ENCODE peak calls at places on chromosomes 16 and 17, in nine cellular contexts. I is IMR-90, H is neural progenitor cell, G is lung, T is left ventricle myocardium inferior, M is prostate gland, Q is right lobe of liver, W is mammary epithelial cell, Y is lower lobe of right lung. X is an unnamed sample. For H3K4me1 and H3K27me3, the result is how much of the 10 kb centered on the place peaks cover.

GRCh38 chr17:41498276-41498675 is 7.1 kb downstream of the KRT13 start:
- DNase-seq in I (no peak), H (no peak), G (no peak), T (no peak), M (no peak), Q (no peak), W (no peak), Y (no peak), X (peak)

GRCh38 chr17:69415431-69415830 is 934 bp downstream of the MAP2K6 start:
- DNase-seq in I (no peak), H (no peak), G (no peak), T (no peak), M (no peak), Q (no peak), W (no peak), Y (no peak), X (no peak)

GRCh38 chr16:4049031-4049430 is 67.2 kb downstream of the ADCY9 start:
- DNase-seq in I (no peak), H (no peak), G (no peak), T (no peak), M (no peak), Q (no peak), W (no peak), Y (no peak), X (no peak)

GRCh38 chr17:45172541-45173286 is 11.0 kb downstream of the HEXIM2 start:
- DNase-seq in I (peak), H (peak), G (peak), T (peak), M (peak), Q (peak), W (peak), Y (peak), X (peak)

GRCh38 chr16:87550510-87550961 is 51.8 kb upstream of the JPH3 start:
- DNase-seq in I (no peak), H (peak), G (no peak), T (peak), M (peak), Q (peak), W (no peak), Y (peak), X (no peak)

GRCh38 chr16:31354394-31355291 is at the start of gene ITGAX:
- DNase-seq in I (peak), H (no peak), G (peak), T (peak), M (no peak), Q (peak), W (peak), Y (peak), X (peak)

GRCh38 chr17:74145756-74146155 is 57.7 kb upstream of the RPL38 start:
- DNase-seq in I (no peak), H (no peak), G (no peak), T (no peak), M (no peak), Q (no peak), W (no peak), Y (no peak), X (no peak)

GRCh38 chr17:2453865-2454264 is 53.0 kb upstream of the MNT start:
- DNase-seq in I (no peak), H (no peak), G (no peak), T (no peak), M (no peak), Q (no peak), W (no peak), Y (no peak), X (no peak)

GRCh38 chr17:47741793-47742145 is 8.7 kb downstream of the TBX21 start:
- DNase-seq in I (peak), H (no peak), G (no peak), T (no peak), M (no peak), Q (no peak), W (no peak), Y (no peak), X (no peak)

GRCh38 chr16:22189473-22190168 is 16.5 kb upstream of the EEF2K start:
- DNase-seq in I (peak), H (no peak), G (no peak), T (peak), M (peak), Q (peak), W (peak), Y (peak), X (peak)

GRCh38 chr17:46003907-46004748 is 5.1 kb downstream of the STH start:
- DNase-seq in I (peak), H (no peak), G (no peak), T (peak), M (peak), Q (peak), W (no peak), Y (no peak), X (no peak)

GRCh38 chr17:57669671-57670529 is 75.2 kb downstream of the CCDC182 start:
- DNase-seq in I (no peak), H (no peak), G (peak), T (no peak), M (no peak), Q (peak), W (no peak), Y (no peak), X (no peak)

GRCh38 chr17:18248300-18248731 is 10.2 kb downstream of the FLII start:
- DNase-seq in I (peak), H (peak), G (peak), T (peak), M (peak), Q (no peak), W (peak), Y (no peak), X (peak)

GRCh38 chr17:19021622-19022083 is 17.1 kb upstream of the FAM83G start:
- DNase-seq in I (no peak), H (peak), G (no peak), T (no peak), M (no peak), Q (no peak), W (no peak), Y (peak), X (no peak)

DNA sequence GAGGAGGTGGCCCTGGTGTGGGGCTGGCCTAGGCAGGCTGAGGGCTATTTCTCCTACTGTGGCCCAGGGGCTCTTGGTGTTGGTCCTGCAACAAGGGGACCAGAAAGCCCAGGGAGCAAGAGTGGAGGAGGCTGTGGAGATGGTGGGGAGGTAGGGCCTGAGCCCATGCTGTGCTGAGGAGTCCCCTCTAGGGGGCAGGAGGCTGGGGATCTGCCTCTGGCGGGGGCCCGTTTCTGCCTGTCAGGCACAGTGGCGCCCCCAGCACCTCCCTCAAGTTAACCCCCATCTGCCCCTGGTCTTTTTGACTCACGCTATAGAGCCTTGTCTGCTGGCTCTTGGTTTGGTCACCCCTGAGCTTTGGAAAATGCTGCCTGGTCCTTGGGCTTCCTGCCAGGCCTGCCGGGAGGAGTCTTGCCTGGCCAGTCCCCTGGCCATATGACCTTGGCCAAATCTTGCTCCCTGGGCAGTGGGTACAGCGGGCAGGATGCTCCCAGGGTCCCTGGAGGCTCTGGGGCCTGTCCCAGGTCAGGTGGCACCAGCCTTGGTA is 5.9 kb downstream of the BAIAP2 start:
- DNase-seq in I (no peak), H (peak), G (no peak), T (no peak), M (no peak), Q (no peak), W (no peak), Y (no peak), X (no peak)
- H3K4me1 ChIP-seq in I (under half), H (under half), G (under half), T (half or more), M (half or more), Q (under half), W (half or more), Y (half or more), X (under half)

GRCh38 chr16:1922357-1922756 is 4.1 kb upstream of the HS3ST6 start:
- DNase-seq in I (no peak), H (no peak), G (no peak), T (no peak), M (no peak), Q (no peak), W (no peak), Y (no peak), X (no peak)

GRCh38 chr16:1918312-1918889 is at the start of gene HS3ST6:
- DNase-seq in I (no peak), H (peak), G (no peak), T (no peak), M (no peak), Q (no peak), W (no peak), Y (no peak), X (no peak)

GRCh38 chr16:1918890-1919679 is 870 bp upstream of the HS3ST6 start:
- DNase-seq in I (no peak), H (peak), G (no peak), T (no peak), M (no peak), Q (no peak), W (no peak), Y (no peak), X (no peak)

GRCh38 chr16:1919680-1919998 is 1.4 kb upstream of the HS3ST6 start:
- DNase-seq in I (no peak), H (no peak), G (no peak), T (no peak), M (no peak), Q (no peak), W (no peak), Y (no peak), X (no peak)

GRCh38 chr16:1920727-1921155 is 2.5 kb upstream of the HS3ST6 start:
- DNase-seq in I (no peak), H (peak), G (peak), T (no peak), M (no peak), Q (no peak), W (no peak), Y (no peak), X (no peak)
- H3K27me3 ChIP-seq in I (half or more), H (half or more), G (under half), T (half or more), M (under half), Q (under half), W (under half), Y (half or more), X (half or more)

GRCh38 chr16:85735946-85736345 is 14.9 kb downstream of the C16orf74 start:
- DNase-seq in I (no peak), H (no peak), G (no peak), T (no peak), M (no peak), Q (no peak), W (no peak), Y (no peak), X (no peak)

GRCh38 chr16:85735225-85735722 is 15.6 kb downstream of the C16orf74 start:
- DNase-seq in I (no peak), H (no peak), G (no peak), T (no peak), M (no peak), Q (no peak), W (no peak), Y (no peak), X (no peak)

GRCh38 chr16:85734311-85735017 is 16.4 kb downstream of the C16orf74 start:
- DNase-seq in I (no peak), H (no peak), G (no peak), T (no peak), M (no peak), Q (no peak), W (no peak), Y (no peak), X (no peak)

GRCh38 chr16:85738878-85739715 is 11.8 kb downstream of the C16orf74 start:
- DNase-seq in I (no peak), H (no peak), G (no peak), T (no peak), M (no peak), Q (no peak), W (no peak), Y (no peak), X (no peak)

GRCh38 chr16:85736924-85737323 is 14.0 kb downstream of the C16orf74 start:
- DNase-seq in I (no peak), H (no peak), G (no peak), T (no peak), M (no peak), Q (no peak), W (no peak), Y (no peak), X (no peak)
- TF ChIP-seq CTCF in I (no peak), H (no peak), G (no peak), T (no peak), M (no peak), Q (no peak), W (no peak), Y (no peak), X (no peak)

DNA sequence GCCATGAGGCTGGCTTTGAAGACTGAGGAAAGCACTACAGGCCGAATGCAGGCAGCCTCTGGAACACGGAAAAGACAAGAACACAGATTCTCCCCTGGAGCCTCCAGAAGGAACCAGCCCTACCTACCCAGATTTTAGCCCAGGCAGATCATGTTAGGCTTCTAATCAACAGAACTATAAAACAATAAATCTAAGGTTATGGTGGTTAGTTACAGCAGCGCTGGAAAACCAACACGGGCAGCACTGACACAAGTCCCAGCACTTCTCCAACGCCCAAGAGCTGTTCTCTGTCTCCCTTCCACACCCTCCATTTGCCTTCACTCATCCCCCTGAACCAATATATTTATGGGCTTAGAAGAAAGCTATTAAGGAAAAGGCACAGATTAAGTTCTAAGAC is 7.5 kb downstream of the ANKRD11 start:
- DNase-seq in I (no peak), H (no peak), G (no peak), T (no peak), M (no peak), Q (no peak), W (no peak), Y (no peak), X (no peak)
- H3K4me1 ChIP-seq in I (under half), H (half or more), G (under half), T (half or more), M (under half), Q (under half), W (under half), Y (half or more), X (under half)

X was measured in foreskin keratinocyte.